ENCODE peak calls at places on chromosomes 12 and 14, in five cellular contexts. N is colonic mucosa; B is gastrocnemius medialis; Q is naive thymus-derived CD4-positive, alpha-beta T cell; T is DND-41. D is an unnamed sample.

GRCh38 chr12:64025174-64025958 is 180.9 kb downstream of the SRGAP1 start:
- DNase-seq in N (no peak), B (no peak), Q (no peak), T (no peak), D (no peak)

GRCh38 chr14:51165415-51165814 is 70.5 kb upstream of the TRIM9 start:
- DNase-seq in N (no peak), B (no peak), Q (no peak), T (no peak), D (no peak)

GRCh38 chr12:104718581-104718980 is 239.5 kb downstream of the SLC41A2 start:
- DNase-seq in N (no peak), B (no peak), Q (no peak), T (no peak), D (no peak)

GRCh38 chr14:91985008-91985407 is 37.5 kb upstream of the FBLN5 start:
- DNase-seq in N (no peak), B (no peak), Q (no peak), T (no peak), D (no peak)

GRCh38 chr12:64004639-64005038 is 160.1 kb downstream of the SRGAP1 start:
- DNase-seq in N (no peak), B (no peak), Q (no peak), T (no peak), D (no peak)

GRCh38 chr12:41967668-41968649 is 176.7 kb downstream of the GXYLT1 start:
- DNase-seq in N (no peak), B (no peak), Q (no peak), T (no peak), D (no peak)

GRCh38 chr12:51217968-51218606 is at the start of gene POU6F1:
- DNase-seq in N (peak), B (peak), Q (peak), T (peak), D (peak)

GRCh38 chr14:88616697-88617096 is 53.9 kb downstream of the ZC3H14 start:
- DNase-seq in N (no peak), B (no peak), Q (no peak), T (no peak), D (no peak)

GRCh38 chr12:6313326-6313940 is 3.0 kb downstream of the PLEKHG6 start:
- DNase-seq in N (no peak), B (no peak), Q (no peak), T (no peak), D (no peak)
- H3K27ac ChIP-seq in N (peak), B (no peak), Q (no peak), T (no peak), D (no peak)

DNA sequence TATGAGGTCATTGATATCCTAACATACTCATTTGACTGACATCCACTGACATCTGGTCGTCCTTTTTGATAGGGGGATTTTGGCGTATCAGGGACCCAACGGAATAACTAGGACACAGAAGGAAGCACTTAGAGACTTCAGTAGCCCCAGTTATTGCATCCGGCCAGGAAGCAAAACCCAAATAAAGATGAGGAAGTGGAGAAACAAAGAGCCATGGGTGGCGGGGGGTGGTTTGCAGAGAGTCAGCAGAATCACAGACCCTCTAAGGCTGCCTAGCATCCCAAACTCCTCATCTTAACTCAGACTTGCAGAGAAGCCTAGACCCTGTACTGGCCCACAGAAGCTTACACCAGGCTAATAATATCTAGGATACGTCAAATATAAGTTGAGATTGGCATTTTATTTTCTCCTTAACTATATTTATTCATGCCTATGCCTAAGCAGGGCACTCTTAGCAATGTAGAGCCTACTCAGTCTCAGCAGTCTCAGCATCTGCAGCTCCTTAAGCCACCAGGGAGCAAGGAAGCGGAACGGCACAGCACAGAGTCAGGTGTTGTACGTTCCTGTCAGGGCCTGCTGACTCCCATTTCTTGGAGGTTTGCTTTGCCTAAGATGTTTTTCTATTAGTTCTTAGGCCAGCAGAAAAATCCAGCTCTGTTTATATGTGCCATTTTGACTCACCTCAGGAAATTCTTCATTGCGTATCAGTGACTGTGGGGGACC is 45.1 kb downstream of the KCNA1 start:
- DNase-seq in N (no peak), B (no peak), Q (no peak), T (no peak), D (no peak)
- H3K27ac ChIP-seq in N (no peak), B (no peak), Q (no peak), T (no peak), D (no peak)

GRCh38 chr12:67655829-67656614 is 7.5 kb downstream of the DYRK2 start:
- DNase-seq in N (no peak), B (peak), Q (no peak), T (no peak), D (no peak)
- H3K27ac ChIP-seq in N (no peak), B (peak), Q (no peak), T (peak), D (peak)

GRCh38 chr14:74621556-74621955 is 9.5 kb upstream of the LTBP2 start:
- DNase-seq in N (no peak), B (no peak), Q (no peak), T (no peak), D (no peak)
- H3K27ac ChIP-seq in N (no peak), B (no peak), Q (no peak), T (no peak), D (peak)

DNA sequence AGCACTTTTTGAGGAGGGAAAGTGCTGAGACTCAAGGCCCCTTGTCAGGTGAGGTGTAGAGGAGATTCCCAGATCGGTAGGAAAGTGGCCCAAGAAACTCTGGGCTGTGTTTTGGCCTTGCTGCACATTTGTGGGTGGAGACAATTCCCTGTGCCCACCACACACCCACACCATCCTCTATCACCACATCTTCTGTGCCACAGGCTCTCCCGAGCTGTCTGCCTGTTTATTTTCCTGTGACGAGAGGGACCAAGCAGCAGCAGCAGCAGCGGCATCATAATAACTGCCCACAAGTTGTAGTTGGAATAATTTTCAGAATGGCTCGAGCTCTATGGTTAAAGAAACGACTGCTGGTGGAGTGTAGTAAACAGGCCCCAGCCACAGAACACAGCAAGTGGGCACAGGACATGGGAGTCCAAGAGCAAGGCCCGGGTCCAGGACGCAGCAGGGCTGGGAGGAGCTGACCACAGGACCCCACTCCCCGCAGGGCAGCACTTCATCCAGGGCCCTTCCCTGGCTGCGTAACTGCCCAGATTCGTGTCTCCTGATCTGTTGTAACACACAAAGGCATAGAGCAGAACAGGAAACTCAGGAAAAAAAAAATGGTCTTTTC is 55.6 kb upstream of the BCL2L14 start:
- DNase-seq in N (no peak), B (no peak), Q (no peak), T (no peak), D (no peak)
- H3K27ac ChIP-seq in N (no peak), B (no peak), Q (no peak), T (no peak), D (no peak)

D was measured in esophagus muscularis mucosa.